ENCODE peak calls at places on chromosomes 16 and 17, in five cellular contexts. C, A, B, L and Z are unnamed samples.

GRCh38 chr17:61200349-61200735 is 199.3 kb upstream of the TBX2 start:
- DNase-seq in C (peak; percentile 51), B (peak; percentile 48), L (no peak), A (no peak), Z (no peak)

GRCh38 chr17:49979748-49980479 is 10.9 kb downstream of the DLX4 start:
- DNase-seq in B (no peak), C (no peak), L (no peak), A (no peak), Z (no peak)

GRCh38 chr16:67441289-67441753 is 10.4 kb downstream of the HSD11B2 start:
- DNase-seq in B (no peak), A (peak; percentile 98), L (no peak), C (no peak), Z (no peak)

GRCh38 chr17:79387783-79388182 is 223.1 kb downstream of the RBFOX3 start:
- DNase-seq in C (no peak), B (no peak), A (no peak), L (no peak), Z (no peak)

GRCh38 chr17:73342057-73342522 is 30.3 kb upstream of the CDC42EP4 start:
- DNase-seq in L (peak; percentile 86), B (peak; percentile 96), A (peak; percentile 94), C (peak; percentile 81), Z (no peak)

GRCh38 chr16:56866955-56867830 is 2.2 kb downstream of the SLC12A3 start:
- DNase-seq in C (peak; percentile 78), A (no peak), L (peak; percentile 57), B (peak; percentile 60), Z (peak; percentile 47)

GRCh38 chr17:81384929-81385319 is 10.3 kb upstream of the BAHCC1 start:
- DNase-seq in A (no peak), C (no peak), L (no peak), B (no peak), Z (no peak)

GRCh38 chr17:70230883-70231282 is 61.6 kb downstream of the KCNJ2 start:
- DNase-seq in L (no peak), B (no peak), A (no peak), C (peak; percentile 35), Z (no peak)

GRCh38 chr17:30558313-30559195 is 81.3 kb downstream of the GOSR1 start:
- DNase-seq in L (no peak), B (no peak), C (no peak), A (peak; percentile 48), Z (no peak)

GRCh38 chr17:8151641-8152111 is 528 bp downstream of the PER1 start:
- DNase-seq in B (peak; percentile 69), A (peak; percentile 96), L (peak; percentile 62), C (peak; percentile 83), Z (peak; percentile 46)

GRCh38 chr17:75785770-75786538 is 1.3 kb downstream of the UNK start:
- DNase-seq in B (no peak), C (peak; percentile 51), L (peak; percentile 32), A (no peak), Z (peak; percentile 49)

GRCh38 chr16:1153480-1154160 is 714 bp downstream of the CACNA1H start:
- DNase-seq in A (no peak), B (no peak), L (no peak), C (no peak), Z (no peak)
- H3K9ac ChIP-seq in A (no peak overlapping the region), B (peak overlapping the region; percentile 53), L (no peak overlapping the region), C (no peak overlapping the region), Z (no peak overlapping the region)

DNA sequence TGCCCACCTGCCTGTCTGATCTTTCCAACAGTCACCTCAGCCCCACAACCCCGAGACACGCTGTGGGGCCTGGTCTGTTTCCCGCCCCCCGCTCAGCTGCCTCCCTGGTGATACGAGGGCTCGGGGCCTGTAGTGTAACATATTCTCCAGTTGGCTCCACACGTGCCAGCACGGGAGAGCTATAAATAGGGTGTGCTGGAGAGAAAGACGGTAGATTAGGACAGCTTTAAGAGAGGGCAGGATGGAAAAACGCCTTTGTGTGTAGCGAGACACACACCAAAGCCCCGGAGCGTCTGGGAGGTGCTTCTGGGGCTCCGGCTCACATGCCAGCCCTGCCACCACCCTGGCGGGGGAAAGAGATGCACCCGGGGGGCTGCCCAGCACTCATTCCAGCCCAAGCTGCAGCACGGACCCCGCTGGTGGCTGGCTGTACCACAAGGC is 7.4 kb upstream of the MTSS2 start:
- DNase-seq in C (peak; percentile 67), L (no peak), B (no peak), A (no peak), Z (no peak)
- H3K4me1 ChIP-seq in C (peaks cover 58% of the 10 kb centered on the region), L (peaks cover 41% of the 10 kb centered on the region), B (peaks cover 6% of the 10 kb centered on the region), A (peaks cover 60% of the 10 kb centered on the region), Z (no peaks in the 10 kb centered on the region)

GRCh38 chr17:3766783-3767182 is 34.2 kb downstream of the ITGAE start:
- DNase-seq in B (no peak), C (no peak), A (peak; percentile 18), L (no peak), Z (peak; percentile 76)

GRCh38 chr17:3770471-3770870 is 30.5 kb downstream of the ITGAE start:
- DNase-seq in L (no peak), B (no peak), A (peak; percentile 73), C (no peak), Z (peak; percentile 98)

GRCh38 chr17:3765981-3766380 is 35.0 kb downstream of the ITGAE start:
- DNase-seq in B (no peak), L (no peak), A (peak; percentile 43), C (no peak), Z (peak; percentile 39)

GRCh38 chr17:3768786-3769185 is 32.2 kb downstream of the ITGAE start:
- DNase-seq in L (no peak), B (no peak), C (no peak), A (peak; percentile 49), Z (peak; percentile 43)

GRCh38 chr17:3768341-3768740 is 32.6 kb downstream of the ITGAE start:
- DNase-seq in C (no peak), L (no peak), B (no peak), A (peak; percentile 31), Z (no peak)
- H3K4me3 ChIP-seq in C (no peak overlapping the region), L (no peak overlapping the region), B (no peak overlapping the region), A (no peak overlapping the region), Z (no peak overlapping the region)

DNA sequence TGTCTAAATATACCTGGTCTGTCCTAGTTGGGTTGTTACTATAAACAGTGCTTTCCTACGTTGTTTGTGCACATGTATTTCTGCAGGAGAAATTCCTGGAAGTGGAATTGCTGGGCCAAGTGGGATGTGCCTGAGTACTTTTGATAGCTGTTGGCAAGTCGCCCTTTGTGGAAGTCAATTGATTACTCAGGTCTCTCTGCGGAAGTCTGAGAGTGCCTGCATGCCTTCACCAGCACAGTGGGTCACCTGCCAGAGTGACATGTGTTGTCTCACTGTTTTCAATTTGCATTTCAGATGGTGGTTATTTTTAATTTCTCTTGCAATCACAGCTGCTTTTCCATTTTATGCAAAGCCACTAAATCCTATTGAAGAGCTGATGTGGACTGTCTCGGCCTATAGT is 2.3 kb upstream of the MVD start:
- DNase-seq in C (no peak), L (peak; percentile 88), B (no peak), A (no peak), Z (no peak)
- H3K9ac ChIP-seq in C (no peak overlapping the region), L (no peak overlapping the region), B (no peak overlapping the region), A (no peak overlapping the region), Z (no peak overlapping the region)